ENCODE peak calls at places on chromosomes 16 and 17, in ten cellular contexts. One of them, this sample, is unnamed. For H3K27me3, the result is how much of the 10 kb centered on the place peaks cover.

GRCh38 chr17:17724991-17725852 is 44.0 kb downstream of the RAI1 start:
- DNase-seq in upper lobe of right lung: no peak
- DNase-seq in heart right ventricle: no peak
- DNase-seq in colonic mucosa: no peak
- DNase-seq in lower lobe of right lung: no peak
- DNase-seq in IMR-90: no peak
- DNase-seq in tibial artery: no peak
- DNase-seq in Caco-2: no peak
- DNase-seq in lung: no peak
- DNase-seq in ovary: no peak
- DNase-seq in this sample: no peak

GRCh38 chr16:69620564-69620963 is 54.8 kb downstream of the NFAT5 start:
- DNase-seq in upper lobe of right lung: no peak
- DNase-seq in heart right ventricle: no peak
- DNase-seq in colonic mucosa: no peak
- DNase-seq in lower lobe of right lung: no peak
- DNase-seq in IMR-90: no peak
- DNase-seq in tibial artery: no peak
- DNase-seq in Caco-2: no peak
- DNase-seq in lung: no peak
- DNase-seq in ovary: no peak
- DNase-seq in this sample: no peak

GRCh38 chr17:77147357-77147801 is 6.6 kb downstream of the SEC14L1 start:
- DNase-seq in upper lobe of right lung: peak
- DNase-seq in heart right ventricle: no peak
- DNase-seq in colonic mucosa: no peak
- DNase-seq in lower lobe of right lung: no peak
- DNase-seq in IMR-90: no peak
- DNase-seq in tibial artery: no peak
- DNase-seq in Caco-2: no peak
- DNase-seq in lung: no peak
- DNase-seq in ovary: no peak
- DNase-seq in this sample: no peak

GRCh38 chr17:75816693-75817092 is 27.5 kb downstream of the UNC13D start:
- DNase-seq in upper lobe of right lung: no peak
- DNase-seq in heart right ventricle: no peak
- DNase-seq in colonic mucosa: no peak
- DNase-seq in lower lobe of right lung: no peak
- DNase-seq in IMR-90: no peak
- DNase-seq in tibial artery: no peak
- DNase-seq in Caco-2: no peak
- DNase-seq in lung: no peak
- DNase-seq in ovary: no peak
- DNase-seq in this sample: no peak

GRCh38 chr16:12348733-12349704 is 372.5 kb downstream of the SNX29 start:
- DNase-seq in upper lobe of right lung: no peak
- DNase-seq in heart right ventricle: no peak
- DNase-seq in colonic mucosa: no peak
- DNase-seq in lower lobe of right lung: no peak
- DNase-seq in IMR-90: no peak
- DNase-seq in tibial artery: peak
- DNase-seq in Caco-2: no peak
- DNase-seq in lung: no peak
- DNase-seq in ovary: no peak
- DNase-seq in this sample: no peak

GRCh38 chr17:75588546-75589016 is 981 bp downstream of the MYO15B start:
- DNase-seq in upper lobe of right lung: peak
- DNase-seq in heart right ventricle: peak
- DNase-seq in colonic mucosa: no peak
- DNase-seq in lower lobe of right lung: peak
- DNase-seq in IMR-90: no peak
- DNase-seq in tibial artery: peak
- DNase-seq in Caco-2: no peak
- DNase-seq in lung: peak
- DNase-seq in ovary: peak
- DNase-seq in this sample: no peak

GRCh38 chr17:62627219-62627903 is at the start of gene MRC2:
- DNase-seq in upper lobe of right lung: peak
- DNase-seq in heart right ventricle: peak
- DNase-seq in colonic mucosa: peak
- DNase-seq in lower lobe of right lung: peak
- DNase-seq in IMR-90: peak
- DNase-seq in tibial artery: peak
- DNase-seq in Caco-2: peak
- DNase-seq in lung: peak
- DNase-seq in ovary: peak
- DNase-seq in this sample: peak

GRCh38 chr16:87470332-87470731 is 22.5 kb downstream of the ZCCHC14 start:
- DNase-seq in upper lobe of right lung: no peak
- DNase-seq in heart right ventricle: no peak
- DNase-seq in colonic mucosa: no peak
- DNase-seq in lower lobe of right lung: no peak
- DNase-seq in IMR-90: peak
- DNase-seq in tibial artery: no peak
- DNase-seq in Caco-2: no peak
- DNase-seq in lung: no peak
- DNase-seq in ovary: no peak
- DNase-seq in this sample: no peak

GRCh38 chr17:46736100-46736499 is 82.4 kb downstream of the WNT3 start:
- DNase-seq in upper lobe of right lung: no peak
- DNase-seq in heart right ventricle: no peak
- DNase-seq in colonic mucosa: no peak
- DNase-seq in lower lobe of right lung: no peak
- DNase-seq in IMR-90: no peak
- DNase-seq in tibial artery: no peak
- DNase-seq in Caco-2: no peak
- DNase-seq in lung: no peak
- DNase-seq in ovary: no peak
- DNase-seq in this sample: no peak

GRCh38 chr17:66691644-66692500 is 143.0 kb upstream of the CACNG5 start:
- DNase-seq in upper lobe of right lung: no peak
- DNase-seq in heart right ventricle: no peak
- DNase-seq in colonic mucosa: peak
- DNase-seq in lower lobe of right lung: peak
- DNase-seq in IMR-90: peak
- DNase-seq in tibial artery: no peak
- DNase-seq in Caco-2: no peak
- DNase-seq in lung: no peak
- DNase-seq in ovary: peak
- DNase-seq in this sample: no peak

GRCh38 chr17:38883592-38884526 is 14.0 kb downstream of the LASP1 start:
- DNase-seq in upper lobe of right lung: no peak
- DNase-seq in heart right ventricle: no peak
- DNase-seq in colonic mucosa: no peak
- DNase-seq in lower lobe of right lung: no peak
- DNase-seq in IMR-90: no peak
- DNase-seq in tibial artery: no peak
- DNase-seq in Caco-2: no peak
- DNase-seq in lung: no peak
- DNase-seq in ovary: no peak
- DNase-seq in this sample: no peak
- TF ChIP-seq CTCF in upper lobe of right lung: no peak
- TF ChIP-seq CTCF in heart right ventricle: peak
- TF ChIP-seq CTCF in colonic mucosa: no peak
- TF ChIP-seq CTCF in lower lobe of right lung: peak
- TF ChIP-seq CTCF in IMR-90: no peak
- TF ChIP-seq CTCF in tibial artery: no peak
- TF ChIP-seq CTCF in Caco-2: no peak
- TF ChIP-seq CTCF in lung: no peak
- TF ChIP-seq CTCF in ovary: no peak
- TF ChIP-seq CTCF in this sample: no peak

GRCh38 chr17:14434506-14434905 is 133.6 kb downstream of the HS3ST3B1 start:
- DNase-seq in upper lobe of right lung: no peak
- DNase-seq in heart right ventricle: no peak
- DNase-seq in colonic mucosa: no peak
- DNase-seq in lower lobe of right lung: no peak
- DNase-seq in IMR-90: no peak
- DNase-seq in tibial artery: no peak
- DNase-seq in Caco-2: no peak
- DNase-seq in lung: no peak
- DNase-seq in ovary: no peak
- DNase-seq in this sample: no peak

GRCh38 chr17:14429084-14429483 is 128.2 kb downstream of the HS3ST3B1 start:
- DNase-seq in upper lobe of right lung: no peak
- DNase-seq in heart right ventricle: no peak
- DNase-seq in colonic mucosa: no peak
- DNase-seq in lower lobe of right lung: no peak
- DNase-seq in IMR-90: no peak
- DNase-seq in tibial artery: no peak
- DNase-seq in Caco-2: no peak
- DNase-seq in lung: no peak
- DNase-seq in ovary: no peak
- DNase-seq in this sample: no peak

GRCh38 chr17:14427914-14428639 is 127.2 kb downstream of the HS3ST3B1 start:
- DNase-seq in upper lobe of right lung: no peak
- DNase-seq in heart right ventricle: no peak
- DNase-seq in colonic mucosa: no peak
- DNase-seq in lower lobe of right lung: no peak
- DNase-seq in IMR-90: no peak
- DNase-seq in tibial artery: no peak
- DNase-seq in Caco-2: no peak
- DNase-seq in lung: no peak
- DNase-seq in ovary: no peak
- DNase-seq in this sample: no peak

GRCh38 chr17:14432058-14432457 is 131.2 kb downstream of the HS3ST3B1 start:
- DNase-seq in upper lobe of right lung: no peak
- DNase-seq in heart right ventricle: no peak
- DNase-seq in colonic mucosa: no peak
- DNase-seq in lower lobe of right lung: no peak
- DNase-seq in IMR-90: no peak
- DNase-seq in tibial artery: no peak
- DNase-seq in Caco-2: no peak
- DNase-seq in lung: no peak
- DNase-seq in ovary: no peak
- DNase-seq in this sample: no peak

DNA sequence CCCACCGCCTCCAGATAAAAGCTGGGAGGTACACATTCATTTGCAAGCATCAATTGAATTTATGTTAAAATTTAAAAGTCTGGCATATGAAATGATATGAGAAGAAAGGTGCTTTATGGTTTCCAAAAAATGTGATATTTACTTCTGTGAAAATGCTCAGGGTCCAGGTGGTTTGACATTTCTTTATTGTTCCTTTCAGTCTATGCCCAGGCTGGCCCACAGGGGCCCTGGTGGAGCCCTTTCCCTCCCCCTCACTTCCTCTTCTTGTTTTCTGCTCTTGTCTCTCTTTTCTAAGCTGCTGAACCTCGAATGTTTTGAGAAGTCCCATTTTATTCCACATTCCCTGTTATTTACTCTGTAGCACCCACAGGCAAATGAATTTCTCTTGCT is 127.8 kb downstream of the HS3ST3B1 start:
- DNase-seq in upper lobe of right lung: no peak
- DNase-seq in heart right ventricle: no peak
- DNase-seq in colonic mucosa: no peak
- DNase-seq in lower lobe of right lung: no peak
- DNase-seq in IMR-90: no peak
- DNase-seq in tibial artery: no peak
- DNase-seq in Caco-2: no peak
- DNase-seq in lung: no peak
- DNase-seq in ovary: no peak
- DNase-seq in this sample: no peak
- H3K4me3 ChIP-seq in upper lobe of right lung: no peak
- H3K4me3 ChIP-seq in heart right ventricle: no peak
- H3K4me3 ChIP-seq in colonic mucosa: no peak
- H3K4me3 ChIP-seq in lower lobe of right lung: no peak
- H3K4me3 ChIP-seq in IMR-90: no peak
- H3K4me3 ChIP-seq in tibial artery: no peak
- H3K4me3 ChIP-seq in Caco-2: no peak
- H3K4me3 ChIP-seq in lung: no peak
- H3K4me3 ChIP-seq in ovary: no peak
- H3K4me3 ChIP-seq in this sample: no peak

GRCh38 chr17:68195667-68196393 is 52.0 kb upstream of the AMZ2 start:
- DNase-seq in upper lobe of right lung: no peak
- DNase-seq in heart right ventricle: peak
- DNase-seq in colonic mucosa: no peak
- DNase-seq in lower lobe of right lung: peak
- DNase-seq in IMR-90: no peak
- DNase-seq in tibial artery: no peak
- DNase-seq in Caco-2: peak
- DNase-seq in lung: no peak
- DNase-seq in ovary: no peak
- DNase-seq in this sample: no peak
- H3K27me3 ChIP-seq in upper lobe of right lung: half or more
- H3K27me3 ChIP-seq in heart right ventricle: half or more
- H3K27me3 ChIP-seq in colonic mucosa: half or more
- H3K27me3 ChIP-seq in lower lobe of right lung: half or more
- H3K27me3 ChIP-seq in IMR-90: half or more
- H3K27me3 ChIP-seq in tibial artery: half or more
- H3K27me3 ChIP-seq in Caco-2: under half
- H3K27me3 ChIP-seq in lung: under half
- H3K27me3 ChIP-seq in ovary: under half
- H3K27me3 ChIP-seq in this sample: under half

GRCh38 chr17:81295678-81296381 is 723 bp upstream of the SLC38A10 start:
- DNase-seq in upper lobe of right lung: peak
- DNase-seq in heart right ventricle: no peak
- DNase-seq in colonic mucosa: peak
- DNase-seq in lower lobe of right lung: peak
- DNase-seq in IMR-90: peak
- DNase-seq in tibial artery: no peak
- DNase-seq in Caco-2: peak
- DNase-seq in lung: peak
- DNase-seq in ovary: no peak
- DNase-seq in this sample: no peak

GRCh38 chr17:81292450-81292849 is 2.7 kb downstream of the SLC38A10 start:
- DNase-seq in upper lobe of right lung: no peak
- DNase-seq in heart right ventricle: no peak
- DNase-seq in colonic mucosa: no peak
- DNase-seq in lower lobe of right lung: no peak
- DNase-seq in IMR-90: no peak
- DNase-seq in tibial artery: no peak
- DNase-seq in Caco-2: no peak
- DNase-seq in lung: no peak
- DNase-seq in ovary: no peak
- DNase-seq in this sample: no peak

GRCh38 chr17:81294512-81295030 is 536 bp downstream of the SLC38A10 start:
- DNase-seq in upper lobe of right lung: peak
- DNase-seq in heart right ventricle: peak
- DNase-seq in colonic mucosa: peak
- DNase-seq in lower lobe of right lung: peak
- DNase-seq in IMR-90: peak
- DNase-seq in tibial artery: no peak
- DNase-seq in Caco-2: peak
- DNase-seq in lung: no peak
- DNase-seq in ovary: peak
- DNase-seq in this sample: no peak

GRCh38 chr17:81298325-81298990 is 3.4 kb upstream of the SLC38A10 start:
- DNase-seq in upper lobe of right lung: no peak
- DNase-seq in heart right ventricle: no peak
- DNase-seq in colonic mucosa: no peak
- DNase-seq in lower lobe of right lung: no peak
- DNase-seq in IMR-90: no peak
- DNase-seq in tibial artery: no peak
- DNase-seq in Caco-2: no peak
- DNase-seq in lung: peak
- DNase-seq in ovary: no peak
- DNase-seq in this sample: no peak

GRCh38 chr17:81295031-81295677 is at the start of gene SLC38A10:
- DNase-seq in upper lobe of right lung: peak
- DNase-seq in heart right ventricle: peak
- DNase-seq in colonic mucosa: peak
- DNase-seq in lower lobe of right lung: peak
- DNase-seq in IMR-90: peak
- DNase-seq in tibial artery: peak
- DNase-seq in Caco-2: peak
- DNase-seq in lung: peak
- DNase-seq in ovary: peak
- DNase-seq in this sample: peak
- TF ChIP-seq CTCF in upper lobe of right lung: no peak
- TF ChIP-seq CTCF in heart right ventricle: peak
- TF ChIP-seq CTCF in colonic mucosa: no peak
- TF ChIP-seq CTCF in lower lobe of right lung: no peak
- TF ChIP-seq CTCF in IMR-90: no peak
- TF ChIP-seq CTCF in tibial artery: no peak
- TF ChIP-seq CTCF in Caco-2: no peak
- TF ChIP-seq CTCF in lung: no peak
- TF ChIP-seq CTCF in ovary: no peak
- TF ChIP-seq CTCF in this sample: no peak

This sample was measured in right atrium auricular region.